ENCODE peak calls at places on chromosomes 16 and 17, in eight cellular contexts. P is CD8-positive, alpha-beta memory T cell; I is upper lobe of left lung; X is ovary; L is lower lobe of right lung; B is tibial nerve; S is PC-9; O is A549. T is an unnamed sample.

GRCh38 chr17:17538417-17539391 is 42.5 kb upstream of the RASD1 start:
- DNase-seq in S (peak; percentile 63), B (no peak), O (peak; percentile 82), X (no peak), I (peak; percentile 79), P (no peak), L (no peak), T (no peak)

GRCh38 chr16:86905302-86905701 is 327.0 kb downstream of the FOXL1 start:
- DNase-seq in O (no peak), L (no peak), I (no peak), X (no peak), S (no peak), P (no peak), B (no peak), T (no peak)

GRCh38 chr17:80364091-80364691 is 50.8 kb upstream of the ENDOV start:
- DNase-seq in S (peak; percentile 13), B (no peak), L (peak; percentile 41), P (no peak), O (peak; percentile 37), X (peak; percentile 40), I (no peak), T (no peak)

GRCh38 chr16:52976539-52977167 is 76.0 kb downstream of the CHD9NB start:
- DNase-seq in L (no peak), B (peak; percentile 6), I (no peak), O (peak; percentile 37), S (peak; percentile 1), X (no peak), P (no peak), T (no peak)

GRCh38 chr17:67431210-67432015 is 54.3 kb downstream of the PITPNC1 start:
- DNase-seq in L (no peak), B (no peak), P (no peak), S (peak; percentile 25), I (no peak), O (peak; percentile 45), X (no peak), T (no peak)

GRCh38 chr17:79668344-79669250 is 57.7 kb upstream of the RBFOX3 start:
- DNase-seq in X (no peak), O (no peak), I (no peak), B (no peak), S (no peak), L (no peak), P (no peak), T (no peak)

GRCh38 chr17:1498869-1499268 is 6.4 kb upstream of the MYO1C start:
- DNase-seq in S (no peak), X (no peak), I (no peak), O (no peak), L (no peak), B (no peak), P (no peak), T (no peak)

GRCh38 chr17:74943808-74944522 is 8.3 kb downstream of the OTOP3 start:
- DNase-seq in O (peak; percentile 58), L (no peak), X (no peak), S (peak; percentile 77), I (no peak), P (no peak), B (no peak), T (no peak)

GRCh38 chr16:23479138-23479537 is 26.1 kb upstream of the COG7 start:
- DNase-seq in X (no peak), L (no peak), I (no peak), P (no peak), B (no peak), O (no peak), S (no peak), T (no peak)

GRCh38 chr16:4450921-4451619 is 23.4 kb downstream of the NMRAL1 start:
- DNase-seq in O (no peak), P (no peak), L (no peak), I (no peak), X (no peak), S (no peak), B (no peak), T (no peak)

GRCh38 chr17:5364156-5364555 is 55.3 kb downstream of the NUP88 start:
- DNase-seq in O (no peak), P (no peak), I (no peak), B (no peak), L (no peak), X (no peak), S (no peak), T (no peak)

GRCh38 chr17:29566473-29567361 is at the start of gene ABHD15:
- DNase-seq in O (peak; percentile 84), L (peak; percentile 87), I (peak; percentile 83), P (peak; percentile 67), B (peak; percentile 43), X (peak; percentile 56), S (peak; percentile 87), T (peak; percentile 48)

GRCh38 chr16:1183235-1183907 is 30.5 kb downstream of the CACNA1H start:
- DNase-seq in X (peak; percentile 89), P (no peak), O (peak; percentile 58), L (no peak), B (no peak), I (no peak), S (peak; percentile 52), T (no peak)

GRCh38 chr17:55453836-55454557 is 32.4 kb upstream of the MMD start:
- DNase-seq in S (no peak), I (peak; percentile 37), X (no peak), B (no peak), P (no peak), L (no peak), O (no peak), T (no peak)

GRCh38 chr16:31472559-31473203 is 729 bp downstream of the TGFB1I1 start:
- DNase-seq in X (peak; percentile 97), L (peak; percentile 91), P (peak; percentile 18), B (peak; percentile 84), S (peak; percentile 95), O (peak; percentile 89), I (peak; percentile 91), T (peak; percentile 81)

GRCh38 chr16:2333772-2334379 is 6.7 kb downstream of the ABCA3 start:
- DNase-seq in S (peak; percentile 45), I (no peak), X (no peak), B (no peak), P (no peak), L (no peak), O (peak; percentile 64), T (no peak)

GRCh38 chr17:45223541-45224528 is 2.1 kb downstream of the FMNL1 start:
- DNase-seq in I (no peak), P (peak; percentile 53), O (no peak), S (no peak), B (no peak), L (no peak), X (no peak), T (no peak)

DNA sequence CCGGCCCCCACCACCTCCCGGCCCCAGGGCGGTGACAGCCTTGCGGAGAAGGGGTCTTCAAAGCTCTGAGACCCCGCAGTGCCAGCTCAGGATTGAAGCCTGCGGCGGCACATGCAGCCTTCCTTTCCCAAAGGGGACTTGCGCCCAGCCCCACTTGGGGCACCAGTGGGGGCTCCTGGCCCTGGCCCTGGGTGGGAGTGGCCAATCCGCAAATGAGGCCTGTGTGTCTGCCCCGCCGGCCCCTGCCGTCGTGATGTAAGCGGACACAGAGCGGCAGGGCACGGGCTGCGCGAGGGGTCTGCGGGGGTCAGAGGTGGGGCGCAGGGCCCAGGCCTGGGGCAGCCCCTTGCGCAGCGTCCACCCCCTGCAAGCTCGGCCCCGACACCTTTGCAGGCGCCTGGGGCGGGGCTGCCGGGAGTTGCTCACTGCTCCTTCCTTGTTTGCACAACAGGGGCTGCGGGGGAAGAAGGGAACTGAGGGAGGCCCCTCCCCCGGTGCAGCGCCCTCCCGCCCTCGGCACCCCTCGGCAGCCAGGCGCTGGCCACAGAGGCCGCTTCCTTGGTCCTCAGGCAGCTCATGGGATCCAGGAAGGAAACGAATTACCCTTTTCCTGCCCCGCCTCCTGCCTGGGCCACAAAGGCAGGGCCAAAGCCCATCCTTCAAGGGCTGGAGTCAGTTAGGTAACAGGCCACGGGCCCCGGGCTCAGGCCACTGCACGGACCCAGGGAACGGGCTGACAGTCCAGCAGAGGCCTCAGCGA is 2.9 kb downstream of the SLC16A3 start:
- DNase-seq in I (peak; percentile 95), S (peak; percentile 82), O (peak; percentile 78), P (no peak), B (peak; percentile 61), L (peak; percentile 94), X (peak; percentile 77), T (peak; percentile 64)
- H3K27ac ChIP-seq in I (peak overlapping the region; percentile 97), S (peak overlapping the region; percentile 16), O (peak overlapping the region; percentile 99), P (peak overlapping the region; percentile 73), B (peak overlapping the region; percentile 68), L (peak overlapping the region; percentile 96), X (peak overlapping the region; percentile 80), T (peak overlapping the region; percentile 90)

GRCh38 chr17:83194189-83194565 is 114.8 kb downstream of the METRNL start:
- DNase-seq in S (no peak), P (no peak), X (no peak), I (peak; percentile 20), B (peak; percentile 7), O (no peak), L (peak; percentile 39), T (no peak)

GRCh38 chr17:83196973-83197880 is 117.8 kb downstream of the METRNL start:
- DNase-seq in B (peak; percentile 21), P (no peak), O (no peak), L (peak; percentile 42), S (no peak), I (peak; percentile 16), X (no peak), T (no peak)

GRCh38 chr17:83195330-83196087 is 116.1 kb downstream of the METRNL start:
- DNase-seq in I (peak; percentile 31), O (no peak), X (no peak), P (no peak), L (peak; percentile 53), B (peak; percentile 41), S (peak; percentile 49), T (peak; percentile 9)

GRCh38 chr17:83194761-83195329 is 115.4 kb downstream of the METRNL start:
- DNase-seq in L (peak; percentile 43), O (no peak), I (peak; percentile 20), B (peak; percentile 29), P (no peak), S (peak; percentile 29), X (peak; percentile 8), T (peak; percentile 1)

GRCh38 chr17:83196088-83196765 is 116.8 kb downstream of the METRNL start:
- DNase-seq in O (no peak), L (peak; percentile 36), I (peak; percentile 19), B (peak; percentile 74), P (no peak), S (no peak), X (no peak), T (peak; percentile 54)
- H3K4me1 ChIP-seq in O (no peaks in the 10 kb centered on the region), L (peaks cover 45% of the 10 kb centered on the region), I (peaks cover 23% of the 10 kb centered on the region), B (peaks cover 46% of the 10 kb centered on the region), P (peaks cover 36% of the 10 kb centered on the region), S (peaks cover 23% of the 10 kb centered on the region), X (peaks cover 20% of the 10 kb centered on the region), T (peaks cover 29% of the 10 kb centered on the region)

GRCh38 chr16:17395849-17396480 is 74.8 kb downstream of the XYLT1 start:
- DNase-seq in X (peak; percentile 59), L (no peak), S (no peak), I (no peak), P (no peak), O (no peak), B (no peak), T (no peak)
- H3K27ac ChIP-seq in X (peak overlapping the region; percentile 43), L (no peak overlapping the region), S (no peak overlapping the region), I (peak overlapping the region; percentile 56), P (no peak overlapping the region), O (no peak overlapping the region), B (no peak overlapping the region), T (no peak overlapping the region)

DNA sequence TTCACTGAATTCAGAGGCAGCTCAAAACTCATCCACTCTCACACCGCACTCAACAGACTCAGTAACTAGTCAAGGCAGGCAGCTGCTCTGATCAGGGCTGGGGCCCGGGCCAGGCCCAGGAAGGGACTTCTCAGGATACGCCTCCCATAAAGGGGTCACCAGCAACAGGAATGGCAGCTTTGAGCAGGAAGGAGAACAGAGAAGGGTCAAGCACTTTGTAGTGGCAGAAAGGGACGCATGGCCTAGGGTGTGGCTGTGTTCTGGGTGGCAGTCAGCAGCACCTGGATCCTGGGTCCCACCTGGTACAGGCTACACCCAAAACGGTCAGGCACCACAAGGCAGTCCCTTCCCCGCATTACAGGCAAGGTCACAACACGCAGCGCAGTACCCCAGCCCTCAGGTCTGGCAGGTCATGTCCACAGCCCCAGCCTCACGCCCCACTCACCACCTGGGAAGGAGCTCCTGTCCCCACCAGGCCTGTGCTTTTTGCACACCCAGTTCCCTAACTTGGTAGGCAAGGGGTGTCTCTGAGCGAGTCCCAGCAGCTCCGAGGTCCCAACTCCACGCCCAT is 99.7 kb downstream of the ZNF778 start:
- DNase-seq in X (no peak), S (no peak), O (no peak), I (peak; percentile 41), P (no peak), B (no peak), L (peak; percentile 33), T (no peak)
- H3K4me1 ChIP-seq in X (peaks cover 30% of the 10 kb centered on the region), S (peaks cover 87% of the 10 kb centered on the region), O (peaks cover 87% of the 10 kb centered on the region), I (peaks cover 83% of the 10 kb centered on the region), P (peaks cover 97% of the 10 kb centered on the region), B (peaks cover 67% of the 10 kb centered on the region), L (peaks cover 94% of the 10 kb centered on the region), T (peaks cover 76% of the 10 kb centered on the region)

T was measured in gastrocnemius medialis.